ENCODE peak calls at places on chromosomes 4 and X, in four cellular contexts. O is mesothelial cell of epicardium, F is cardiac muscle cell, W is foreskin fibroblast. U is an unnamed sample.

GRCh38 chr4:104971458-104971857 is 175.2 kb upstream of the TET2 start:
- DNase-seq in O (no peak), W (no peak), F (no peak), U (no peak)

GRCh38 chr4:184746532-184746870 is 12.6 kb upstream of the CENPU start:
- DNase-seq in W (peak), O (no peak), F (peak), U (peak)

GRCh38 chr4:6852582-6852981 is 57.0 kb upstream of the TBC1D14 start:
- DNase-seq in F (no peak), W (no peak), O (no peak), U (no peak)

GRCh38 chrX:126137899-126138298 is 28.2 kb downstream of the DCAF12L2 start:
- DNase-seq in O (no peak), F (no peak), W (no peak), U (no peak)

GRCh38 chr4:85029453-85029852 is 63.0 kb upstream of the WDFY3 start:
- DNase-seq in O (no peak), W (no peak), F (peak), U (no peak)

GRCh38 chr4:148091896-148092295 is 350.3 kb downstream of the NR3C2 start:
- DNase-seq in O (no peak), W (no peak), F (no peak), U (no peak)

GRCh38 chr4:25925486-25926201 is 11.6 kb downstream of the SMIM20 start:
- DNase-seq in O (peak), W (peak), F (peak), U (peak)

GRCh38 chr4:103201254-103201653 is 3.1 kb upstream of the CENPE start:
- DNase-seq in W (no peak), O (no peak), F (no peak), U (no peak)

GRCh38 chrX:15946783-15947550 is 92.4 kb upstream of the AP1S2 start:
- DNase-seq in W (peak), O (no peak), F (peak), U (no peak)

GRCh38 chr4:76194325-76194724 is 19.3 kb downstream of the SCARB2 start:
- DNase-seq in O (no peak), W (peak), F (peak), U (peak)

GRCh38 chr4:84451546-84451945 is 47.5 kb downstream of the NKX6-1 start:
- DNase-seq in O (no peak), F (peak), W (no peak), U (peak)

GRCh38 chrX:148878371-148878770 is 378.0 kb downstream of the AFF2 start:
- DNase-seq in F (peak), W (no peak), O (no peak), U (no peak)

GRCh38 chr4:180057198-180057821 is 2185.9 kb upstream of the TENM3 start:
- DNase-seq in O (no peak), W (no peak), F (no peak), U (no peak)

GRCh38 chrX:70022608-70023007 is 27.1 kb downstream of the AWAT2 start:
- DNase-seq in O (no peak), F (no peak), W (no peak), U (no peak)